ENCODE peak calls at places on chromosomes 6 and 20, in nine cellular contexts. P, Y, C, V, T, H, K, X and W are unnamed samples.

GRCh38 chr6:167737205-167737830 is 89.4 kb upstream of the AFDN start:
- DNase-seq in P (no peak), Y (no peak), C (no peak), V (no peak), T (no peak), H (no peak), K (no peak), X (peak), W (no peak)

GRCh38 chr6:98716341-98716740 is 118.0 kb upstream of the POU3F2 start:
- DNase-seq in P (no peak), Y (no peak), C (no peak), V (no peak), T (peak), H (no peak), K (no peak), X (no peak), W (no peak)

GRCh38 chr20:219290-220115 is 7.6 kb upstream of the DEFB129 start:
- DNase-seq in P (no peak), Y (peak), C (no peak), V (no peak), T (peak), H (peak), K (peak), X (no peak), W (no peak)

GRCh38 chr6:105302617-105303128 is 100.2 kb downstream of the PREP start:
- DNase-seq in P (no peak), Y (no peak), C (no peak), V (no peak), T (no peak), H (no peak), K (peak), X (no peak), W (no peak)

GRCh38 chr6:31538805-31539400 is 2.9 kb downstream of the DDX39B start:
- DNase-seq in P (no peak), Y (no peak), C (no peak), V (no peak), T (no peak), H (no peak), K (no peak), X (no peak), W (no peak)

GRCh38 chr6:136607204-136607931 is 57.1 kb upstream of the MAP7 start:
- DNase-seq in P (no peak), Y (no peak), C (no peak), V (no peak), T (no peak), H (no peak), K (no peak), X (no peak), W (peak)

GRCh38 chr6:87671555-87672029 is 30.4 kb downstream of the AKIRIN2 start:
- DNase-seq in P (no peak), Y (no peak), C (no peak), V (no peak), T (no peak), H (no peak), K (no peak), X (no peak), W (no peak)

GRCh38 chr6:56814308-56814707 is 140.6 kb upstream of the BEND6 start:
- DNase-seq in P (no peak), Y (no peak), C (no peak), V (no peak), T (no peak), H (no peak), K (peak), X (no peak), W (no peak)

GRCh38 chr6:89518352-89519055 is 85.6 kb downstream of the ANKRD6 start:
- DNase-seq in P (no peak), Y (no peak), C (no peak), V (no peak), T (no peak), H (no peak), K (no peak), X (no peak), W (no peak)

GRCh38 chr20:10739575-10739974 is 65.8 kb upstream of the JAG1 start:
- DNase-seq in P (no peak), Y (no peak), C (no peak), V (no peak), T (no peak), H (no peak), K (no peak), X (no peak), W (peak)

GRCh38 chr20:49448917-49449316 is 33.6 kb downstream of the KCNB1 start:
- DNase-seq in P (no peak), Y (no peak), C (no peak), V (no peak), T (peak), H (no peak), K (no peak), X (no peak), W (no peak)

GRCh38 chr20:47392015-47392720 is 35.7 kb upstream of the ZMYND8 start:
- DNase-seq in P (no peak), Y (peak), C (no peak), V (no peak), T (peak), H (peak), K (no peak), X (peak), W (peak)

GRCh38 chr6:12546659-12546987 is 169.9 kb upstream of the PHACTR1 start:
- DNase-seq in P (no peak), Y (no peak), C (no peak), V (no peak), T (no peak), H (no peak), K (no peak), X (no peak), W (no peak)

GRCh38 chr20:35342154-35342769 is 50.0 kb upstream of the FAM83C start:
- DNase-seq in P (no peak), Y (no peak), C (no peak), V (no peak), T (no peak), H (no peak), K (peak), X (no peak), W (no peak)

GRCh38 chr6:106128981-106129761 is 43.0 kb downstream of the PRDM1 start:
- DNase-seq in P (no peak), Y (peak), C (no peak), V (no peak), T (no peak), H (peak), K (no peak), X (no peak), W (peak)

GRCh38 chr6:6752129-6752528 is 163.6 kb downstream of the LY86 start:
- DNase-seq in P (no peak), Y (no peak), C (no peak), V (no peak), T (no peak), H (no peak), K (no peak), X (no peak), W (peak)

GRCh38 chr20:1894951-1895673 is at the start of gene SIRPA:
- DNase-seq in P (no peak), Y (peak), C (peak), V (no peak), T (peak), H (peak), K (peak), X (peak), W (peak)

GRCh38 chr20:45320948-45321595 is 13.0 kb upstream of the MATN4 start:
- DNase-seq in P (no peak), Y (no peak), C (peak), V (no peak), T (no peak), H (no peak), K (no peak), X (no peak), W (no peak)

GRCh38 chr20:34072778-34073177 is 39.3 kb downstream of the EIF2S2 start:
- DNase-seq in P (no peak), Y (no peak), C (no peak), V (no peak), T (no peak), H (no peak), K (no peak), X (no peak), W (no peak)

GRCh38 chr6:100719883-100720682 is 161.0 kb downstream of the ASCC3 start:
- DNase-seq in P (no peak), Y (peak), C (no peak), V (no peak), T (peak), H (no peak), K (no peak), X (no peak), W (no peak)

GRCh38 chr6:113203135-113203534 is 654.0 kb upstream of the MARCKS start:
- DNase-seq in P (no peak), Y (no peak), C (no peak), V (no peak), T (no peak), H (no peak), K (no peak), X (no peak), W (no peak)

GRCh38 chr6:98416027-98416426 is 418.3 kb upstream of the POU3F2 start:
- DNase-seq in P (no peak), Y (no peak), C (no peak), V (no peak), T (no peak), H (no peak), K (no peak), X (no peak), W (no peak)

GRCh38 chr6:169171010-169171409 is 82.6 kb downstream of the THBS2 start:
- DNase-seq in P (no peak), Y (no peak), C (no peak), V (no peak), T (no peak), H (no peak), K (no peak), X (no peak), W (no peak)

GRCh38 chr6:20404641-20405032 is 3.0 kb downstream of the E2F3 start:
- DNase-seq in P (peak), Y (peak), C (peak), V (peak), T (peak), H (peak), K (peak), X (no peak), W (peak)

GRCh38 chr20:6765469-6766058 is 1.9 kb upstream of the BMP2 start:
- DNase-seq in P (no peak), Y (peak), C (no peak), V (no peak), T (peak), H (peak), K (peak), X (no peak), W (no peak)

GRCh38 chr6:4371207-4371921 is 236.0 kb upstream of the ECI2 start:
- DNase-seq in P (no peak), Y (no peak), C (no peak), V (no peak), T (no peak), H (peak), K (no peak), X (peak), W (no peak)

GRCh38 chr6:129501401-129502051 is 208.5 kb downstream of the ARHGAP18 start:
- DNase-seq in P (no peak), Y (peak), C (peak), V (no peak), T (peak), H (peak), K (no peak), X (peak), W (no peak)

GRCh38 chr6:157155838-157156237 is 167.5 kb downstream of the TMEM242 start:
- DNase-seq in P (no peak), Y (no peak), C (no peak), V (no peak), T (no peak), H (no peak), K (no peak), X (no peak), W (no peak)

GRCh38 chr20:59022754-59023153 is 3.5 kb downstream of the TUBB1 start:
- DNase-seq in P (no peak), Y (no peak), C (no peak), V (no peak), T (no peak), H (no peak), K (no peak), X (no peak), W (no peak)

GRCh38 chr20:53930651-53931504 is 139.5 kb downstream of the BCAS1 start:
- DNase-seq in P (no peak), Y (no peak), C (no peak), V (no peak), T (no peak), H (no peak), K (no peak), X (no peak), W (peak)

GRCh38 chr6:81696505-81696904 is 56.0 kb downstream of the TENT5A start:
- DNase-seq in P (no peak), Y (no peak), C (no peak), V (no peak), T (no peak), H (no peak), K (no peak), X (peak), W (no peak)

GRCh38 chr6:150250826-150251225 is 108.0 kb downstream of the PPP1R14C start:
- DNase-seq in P (no peak), Y (no peak), C (no peak), V (no peak), T (no peak), H (peak), K (no peak), X (no peak), W (no peak)

GRCh38 chr6:130482645-130483390 is 117.0 kb downstream of the TMEM200A start:
- DNase-seq in P (no peak), Y (no peak), C (no peak), V (no peak), T (no peak), H (peak), K (no peak), X (no peak), W (no peak)

GRCh38 chr20:7848351-7848750 is 91.9 kb downstream of the HAO1 start:
- DNase-seq in P (no peak), Y (no peak), C (no peak), V (no peak), T (no peak), H (no peak), K (no peak), X (no peak), W (no peak)

GRCh38 chr6:163349001-163349680 is 65.4 kb upstream of the QKI start:
- DNase-seq in P (no peak), Y (no peak), C (no peak), V (no peak), T (no peak), H (no peak), K (peak), X (no peak), W (no peak)

GRCh38 chr6:52253494-52253893 is 9.2 kb upstream of the IL17F start:
- DNase-seq in P (no peak), Y (no peak), C (peak), V (no peak), T (no peak), H (no peak), K (no peak), X (no peak), W (no peak)

GRCh38 chr6:141403827-141404226 is 728.9 kb upstream of the GJE1 start:
- DNase-seq in P (no peak), Y (no peak), C (no peak), V (no peak), T (no peak), H (no peak), K (no peak), X (no peak), W (no peak)

GRCh38 chr6:20021795-20022194 is 184.6 kb downstream of the ID4 start:
- DNase-seq in P (no peak), Y (no peak), C (no peak), V (no peak), T (no peak), H (no peak), K (no peak), X (no peak), W (no peak)

GRCh38 chr20:46752639-46753235 is 43.3 kb downstream of the SLC2A10 start:
- DNase-seq in P (peak), Y (peak), C (peak), V (peak), T (peak), H (peak), K (peak), X (peak), W (peak)

GRCh38 chr6:158049055-158050028 is 67.7 kb downstream of the SYNJ2 start:
- DNase-seq in P (no peak), Y (no peak), C (no peak), V (no peak), T (no peak), H (no peak), K (no peak), X (no peak), W (no peak)